ENCODE peak calls at places on chromosomes 11 and 22, in six cellular contexts. C, G, V, E, T and J are unnamed samples.
A peak's percentile ranks its signal among the peaks of the same experiment; 100 is the strongest.

GRCh38 chr11:78000193-78000592 is 5.7 kb upstream of the INTS4 start:
- DNase-seq in C (peak; percentile 72), G (peak; percentile 88), V (peak; percentile 88), E (no peak), T (peak; percentile 48), J (no peak)

GRCh38 chr11:34890812-34891211 is 25.4 kb downstream of the APIP start:
- DNase-seq in C (no peak), G (peak; percentile 67), V (peak; percentile 73), E (no peak), T (peak; percentile 21), J (peak; percentile 25)

GRCh38 chr11:110857885-110858555 is 145.8 kb upstream of the ARHGAP20 start:
- DNase-seq in C (no peak), G (no peak), V (peak; percentile 38), E (no peak), T (no peak), J (peak; percentile 41)

GRCh38 chr22:40001800-40002577 is 7.2 kb downstream of the FAM83F start:
- DNase-seq in C (no peak), G (no peak), V (no peak), E (no peak), T (peak; percentile 65), J (peak; percentile 7)

GRCh38 chr11:129538323-129538722 is 162.7 kb downstream of the BARX2 start:
- DNase-seq in C (no peak), G (no peak), V (no peak), E (no peak), T (no peak), J (no peak)

GRCh38 chr11:26847977-26848376 is 126.1 kb upstream of the SLC5A12 start:
- DNase-seq in C (no peak), G (no peak), V (no peak), E (no peak), T (no peak), J (no peak)

GRCh38 chr11:64396079-64396591 is 37.2 kb downstream of the RPS6KA4 start:
- DNase-seq in C (no peak), G (peak; percentile 45), V (peak; percentile 38), E (no peak), T (no peak), J (no peak)

GRCh38 chr11:1150769-1151365 is 6.9 kb upstream of the MUC5AC start:
- DNase-seq in C (no peak), G (peak; percentile 23), V (peak; percentile 83), E (peak; percentile 75), T (no peak), J (no peak)

GRCh38 chr11:117410861-117411725 is 83.4 kb downstream of the CEP164 start:
- DNase-seq in C (no peak), G (peak; percentile 45), V (no peak), E (no peak), T (no peak), J (no peak)

GRCh38 chr11:31397239-31397834 is 27.7 kb downstream of the DNAJC24 start:
- DNase-seq in C (no peak), G (peak; percentile 69), V (peak; percentile 38), E (no peak), T (peak; percentile 2), J (no peak)

GRCh38 chr11:8248786-8249185 is 14.9 kb downstream of the LMO1 start:
- DNase-seq in C (no peak), G (no peak), V (no peak), E (no peak), T (no peak), J (no peak)

GRCh38 chr11:57641426-57641825 is 8.3 kb downstream of the YPEL4 start:
- DNase-seq in C (no peak), G (peak; percentile 85), V (peak; percentile 75), E (no peak), T (no peak), J (no peak)

GRCh38 chr11:122711831-122712378 is 56.4 kb downstream of the UBASH3B start:
- DNase-seq in C (no peak), G (peak; percentile 88), V (peak; percentile 36), E (no peak), T (peak; percentile 53), J (no peak)

GRCh38 chr11:10505278-10506012 is 35.5 kb downstream of the RNF141 start:
- DNase-seq in C (no peak), G (no peak), V (peak; percentile 14), E (no peak), T (no peak), J (no peak)

GRCh38 chr11:22930816-22931594 is 70.7 kb upstream of the CCDC179 start:
- DNase-seq in C (no peak), G (no peak), V (no peak), E (no peak), T (no peak), J (no peak)

GRCh38 chr22:32880906-32881596 is 79.5 kb downstream of the TIMP3 start:
- DNase-seq in C (peak; percentile 24), G (peak; percentile 59), V (peak; percentile 95), E (peak; percentile 82), T (no peak), J (peak; percentile 15)

GRCh38 chr11:45000918-45001317 is 50.2 kb upstream of the TP53I11 start:
- DNase-seq in C (no peak), G (no peak), V (no peak), E (peak; percentile 13), T (no peak), J (no peak)

GRCh38 chr22:30426395-30427353 is 1.1 kb downstream of the MTFP1 start:
- DNase-seq in C (peak; percentile 90), G (peak; percentile 96), V (peak; percentile 78), E (peak; percentile 86), T (peak; percentile 87), J (peak; percentile 93)

GRCh38 chr11:69810289-69811118 is 8.7 kb downstream of the FGF3 start:
- DNase-seq in C (no peak), G (no peak), V (no peak), E (no peak), T (no peak), J (no peak)

DNA sequence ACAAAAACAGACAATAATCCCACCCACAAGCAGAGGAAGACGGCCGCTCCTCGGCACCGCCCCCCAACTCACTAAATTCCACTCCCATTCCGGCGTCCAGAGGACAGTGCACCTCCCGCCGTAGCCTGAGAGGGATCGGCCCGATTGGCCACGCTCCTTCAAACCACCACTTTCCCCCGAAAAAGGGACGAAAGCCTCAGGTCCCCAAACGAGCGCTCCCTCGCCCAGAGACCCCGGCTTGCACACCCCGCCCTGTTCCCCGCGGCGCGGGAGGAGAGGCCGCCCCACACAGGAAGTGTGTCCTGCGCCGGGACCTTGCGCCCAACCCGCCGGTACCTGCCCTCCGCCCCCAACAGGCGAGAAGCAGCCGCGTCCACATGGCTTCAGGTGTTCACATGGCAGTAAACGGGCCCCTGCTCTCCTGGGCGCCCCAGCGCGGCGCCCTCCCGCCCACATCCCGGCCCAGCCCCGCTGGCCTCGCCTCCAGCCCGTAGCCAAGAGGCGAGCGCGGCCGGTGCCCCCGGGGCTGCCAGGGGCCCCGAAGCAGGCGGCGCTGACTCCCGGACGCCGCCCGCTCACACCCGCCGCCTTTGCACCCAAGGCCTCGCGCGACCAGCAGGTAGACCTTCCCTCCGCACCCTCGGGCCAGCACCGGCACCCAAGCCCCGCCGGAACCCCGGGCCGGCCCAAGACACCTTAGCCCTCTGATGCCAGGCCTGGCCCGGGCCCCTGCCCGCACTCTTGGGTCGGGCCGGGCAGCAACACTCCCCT is 861 bp downstream of the TCF20 start:
- DNase-seq in C (peak; percentile 76), G (no peak), V (peak; percentile 15), E (no peak), T (peak; percentile 74), J (peak; percentile 82)
- TF ChIP-seq CTCF in C (no peak), G (no peak), V (no peak), E (no peak), T (peak; percentile 33), J (no peak)

GRCh38 chr22:19224557-19224956 is 46.0 kb upstream of the SLC25A1 start:
- DNase-seq in C (no peak), G (no peak), V (no peak), E (no peak), T (no peak), J (no peak)

GRCh38 chr22:19223110-19223509 is 44.6 kb upstream of the SLC25A1 start:
- DNase-seq in C (no peak), G (no peak), V (no peak), E (no peak), T (no peak), J (no peak)

GRCh38 chr22:19220867-19221266 is 42.3 kb upstream of the SLC25A1 start:
- DNase-seq in C (no peak), G (no peak), V (no peak), E (no peak), T (no peak), J (no peak)

GRCh38 chr22:19223617-19224016 is 45.1 kb upstream of the SLC25A1 start:
- DNase-seq in C (no peak), G (no peak), V (no peak), E (no peak), T (no peak), J (no peak)

DNA sequence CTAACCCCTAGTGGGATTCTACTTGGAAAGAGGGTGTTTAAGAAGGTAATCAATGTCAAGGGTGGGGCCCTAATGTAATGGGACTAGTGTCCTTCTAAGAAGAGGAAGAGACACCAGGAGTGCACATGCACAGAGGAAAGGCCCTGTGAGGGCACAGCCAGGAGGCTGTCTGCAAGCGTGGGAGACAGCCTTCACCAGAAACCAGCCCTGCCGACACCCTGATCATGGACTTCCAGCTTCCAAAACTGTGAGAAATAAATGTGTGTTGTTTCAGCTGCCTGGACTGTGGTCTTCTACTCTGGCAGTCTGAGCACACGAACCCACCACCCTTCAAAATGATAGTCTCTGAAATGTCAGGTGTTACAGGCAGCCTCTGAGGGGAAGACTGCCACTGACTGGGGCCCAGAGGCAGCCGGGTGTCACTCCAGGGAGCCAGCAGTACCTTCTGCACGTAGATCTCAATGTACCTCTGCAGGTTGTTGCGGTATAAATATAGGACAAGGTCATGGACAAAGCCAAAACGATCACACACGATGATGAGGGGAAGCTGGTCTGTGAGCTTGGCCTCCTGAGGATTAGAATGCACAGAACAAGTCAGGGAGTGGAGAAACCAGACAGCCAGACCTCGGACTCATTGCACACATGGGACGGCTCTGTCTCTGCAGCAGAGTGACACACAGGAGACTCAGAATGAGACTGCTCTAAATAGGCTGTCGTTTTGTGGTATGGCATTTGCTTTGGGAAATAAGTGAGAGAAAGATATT is 43.9 kb upstream of the SLC25A1 start:
- DNase-seq in C (no peak), G (no peak), V (no peak), E (no peak), T (no peak), J (no peak)
- H3K36me3 ChIP-seq in C (peaks cover 4% of the 10 kb centered on the region), G (no peaks in the 10 kb centered on the region), V (no peaks in the 10 kb centered on the region), E (peaks cover 51% of the 10 kb centered on the region), T (peaks cover 13% of the 10 kb centered on the region), J (no peaks in the 10 kb centered on the region)

GRCh38 chr11:118434553-118435232 is 1.6 kb upstream of the KMT2A start:
- DNase-seq in C (peak; percentile 31), G (peak; percentile 75), V (peak; percentile 35), E (no peak), T (peak; percentile 31), J (peak; percentile 48)
- TF ChIP-seq CTCF in C (no peak), G (peak; percentile 20), V (no peak), E (no peak), T (no peak), J (no peak)

GRCh38 chr11:66069715-66070603 is at the start of gene PACS1:
- DNase-seq in C (peak; percentile 67), G (peak; percentile 86), V (peak; percentile 95), E (peak; percentile 70), T (peak; percentile 48), J (peak; percentile 85)

GRCh38 chr11:66068923-66069714 is 953 bp upstream of the PACS1 start:
- DNase-seq in C (peak; percentile 59), G (peak; percentile 79), V (peak; percentile 70), E (peak; percentile 68), T (peak; percentile 53), J (peak; percentile 48)

GRCh38 chr11:66066751-66067150 is 3.3 kb upstream of the PACS1 start:
- DNase-seq in C (no peak), G (no peak), V (no peak), E (no peak), T (no peak), J (no peak)

GRCh38 chr11:66068154-66068821 is 1.8 kb upstream of the PACS1 start:
- DNase-seq in C (peak; percentile 74), G (peak; percentile 94), V (peak; percentile 81), E (peak; percentile 81), T (peak; percentile 39), J (peak; percentile 79)

GRCh38 chr11:66067640-66068039 is 2.4 kb upstream of the PACS1 start:
- DNase-seq in C (no peak), G (no peak), V (no peak), E (no peak), T (no peak), J (no peak)
- H3K36me3 ChIP-seq in C (peaks cover 38% of the 10 kb centered on the region), G (peaks cover 66% of the 10 kb centered on the region), V (peaks cover 49% of the 10 kb centered on the region), E (peaks cover 59% of the 10 kb centered on the region), T (peaks cover 48% of the 10 kb centered on the region), J (no peaks in the 10 kb centered on the region)